ENCODE peak calls at places on chromosomes 3 and 15, in ten cellular contexts. Z is heart right ventricle; W is CD8-positive, alpha-beta T cell; M is AG10803; K is dorsolateral prefrontal cortex; Y is neural crest cell; F is endothelial cell of umbilical vein; O is AG09309; R is IMR-90; I is cardiac fibroblast. X is an unnamed sample.

GRCh38 chr3:24128195-24129005 is 183.3 kb downstream of the NR1D2 start:
- DNase-seq in Z (peak), W (no peak), M (peak), K (no peak), Y (no peak), F (no peak), O (peak), R (peak), I (peak), X (peak)

GRCh38 chr3:197336348-197336747 is 37.9 kb upstream of the DLG1 start:
- DNase-seq in Z (no peak), W (no peak), M (no peak), K (no peak), Y (no peak), F (no peak), O (no peak), R (no peak), I (no peak), X (no peak)

GRCh38 chr3:124778061-124778460 is 47.8 kb downstream of the UMPS start:
- DNase-seq in Z (no peak), W (no peak), M (no peak), K (no peak), Y (no peak), F (peak), O (no peak), R (no peak), I (no peak), X (no peak)

GRCh38 chr15:31471731-31472430 is 145.2 kb downstream of the KLF13 start:
- DNase-seq in Z (no peak), W (no peak), M (peak), K (no peak), Y (no peak), F (no peak), O (peak), R (peak), I (peak), X (peak)

GRCh38 chr3:89216021-89216739 is 108.8 kb downstream of the EPHA3 start:
- DNase-seq in Z (no peak), W (no peak), M (peak), K (no peak), Y (no peak), F (no peak), O (no peak), R (peak), I (no peak), X (no peak)

GRCh38 chr15:42576776-42577175 is 1.4 kb downstream of the STARD9 start:
- DNase-seq in Z (no peak), W (no peak), M (no peak), K (no peak), Y (no peak), F (no peak), O (no peak), R (no peak), I (no peak), X (no peak)

GRCh38 chr3:97306226-97306625 is 458.3 kb upstream of the ARL6 start:
- DNase-seq in Z (no peak), W (no peak), M (no peak), K (no peak), Y (no peak), F (no peak), O (no peak), R (no peak), I (no peak), X (no peak)

GRCh38 chr3:115397433-115397832 is 225.9 kb upstream of the GAP43 start:
- DNase-seq in Z (no peak), W (no peak), M (no peak), K (no peak), Y (no peak), F (peak), O (no peak), R (peak), I (peak), X (no peak)

GRCh38 chr15:93182806-93183205 is 93.8 kb upstream of the RGMA start:
- DNase-seq in Z (no peak), W (no peak), M (no peak), K (no peak), Y (no peak), F (no peak), O (no peak), R (no peak), I (no peak), X (no peak)

GRCh38 chr15:50355980-50356379 is 982 bp upstream of the GABPB1 start:
- DNase-seq in Z (no peak), W (no peak), M (peak), K (no peak), Y (no peak), F (no peak), O (no peak), R (no peak), I (peak), X (no peak)

GRCh38 chr3:49771340-49771938 is 14.9 kb downstream of the IP6K1 start:
- DNase-seq in Z (no peak), W (no peak), M (no peak), K (no peak), Y (no peak), F (no peak), O (no peak), R (peak), I (no peak), X (no peak)

GRCh38 chr15:42253300-42253699 is 19.7 kb upstream of the GANC start:
- DNase-seq in Z (no peak), W (no peak), M (no peak), K (no peak), Y (no peak), F (no peak), O (no peak), R (no peak), I (no peak), X (no peak)

GRCh38 chr3:189712906-189713483 is 81.8 kb downstream of the TP63 start:
- DNase-seq in Z (no peak), W (no peak), M (peak), K (no peak), Y (no peak), F (no peak), O (no peak), R (peak), I (peak), X (no peak)

GRCh38 chr15:69508659-69509058 is 56.0 kb downstream of the RPLP1 start:
- DNase-seq in Z (no peak), W (no peak), M (no peak), K (no peak), Y (no peak), F (no peak), O (no peak), R (no peak), I (no peak), X (no peak)

GRCh38 chr3:146345900-146346299 is 95.0 kb upstream of the PLSCR4 start:
- DNase-seq in Z (no peak), W (no peak), M (no peak), K (no peak), Y (no peak), F (no peak), O (no peak), R (no peak), I (no peak), X (no peak)

GRCh38 chr3:107271787-107272387 is 105.4 kb upstream of the CCDC54 start:
- DNase-seq in Z (no peak), W (no peak), M (peak), K (no peak), Y (no peak), F (peak), O (peak), R (peak), I (peak), X (peak)

GRCh38 chr3:131868203-131868602 is 166.6 kb downstream of the CPNE4 start:
- DNase-seq in Z (no peak), W (no peak), M (no peak), K (no peak), Y (no peak), F (no peak), O (no peak), R (no peak), I (no peak), X (no peak)

GRCh38 chr3:141243295-141243707 is 11.7 kb downstream of the PXYLP1 start:
- DNase-seq in Z (no peak), W (peak), M (no peak), K (no peak), Y (no peak), F (no peak), O (no peak), R (peak), I (peak), X (no peak)

GRCh38 chr3:147409143-147410121 is at the start of gene ZIC1:
- DNase-seq in Z (no peak), W (no peak), M (peak), K (peak), Y (no peak), F (no peak), O (no peak), R (no peak), I (no peak), X (no peak)

GRCh38 chr3:125351814-125352456 is 23.2 kb downstream of the ZNF148 start:
- DNase-seq in Z (no peak), W (no peak), M (peak), K (no peak), Y (no peak), F (peak), O (no peak), R (peak), I (peak), X (peak)

GRCh38 chr3:86147119-86147518 is 843.8 kb downstream of the VGLL3 start:
- DNase-seq in Z (no peak), W (no peak), M (no peak), K (no peak), Y (no peak), F (no peak), O (no peak), R (no peak), I (no peak), X (no peak)

GRCh38 chr15:35393403-35393802 is 152.6 kb downstream of the DPH6 start:
- DNase-seq in Z (no peak), W (no peak), M (peak), K (no peak), Y (no peak), F (no peak), O (no peak), R (no peak), I (no peak), X (peak)

GRCh38 chr3:128950223-128950938 is 43.5 kb downstream of the CFAP92 start:
- DNase-seq in Z (no peak), W (no peak), M (peak), K (no peak), Y (no peak), F (peak), O (peak), R (peak), I (peak), X (peak)

GRCh38 chr3:57436195-57436761 is 107.9 kb downstream of the DNAH12 start:
- DNase-seq in Z (no peak), W (no peak), M (no peak), K (no peak), Y (no peak), F (no peak), O (no peak), R (no peak), I (no peak), X (no peak)

GRCh38 chr3:57434041-57434440 is 110.1 kb downstream of the DNAH12 start:
- DNase-seq in Z (no peak), W (no peak), M (peak), K (no peak), Y (no peak), F (peak), O (peak), R (peak), I (peak), X (peak)
- TF ChIP-seq CTCF in Z (peak), W (no peak), M (peak), K (no peak), Y (peak), F (peak), O (peak), R (peak), I (peak), X (peak)

DNA sequence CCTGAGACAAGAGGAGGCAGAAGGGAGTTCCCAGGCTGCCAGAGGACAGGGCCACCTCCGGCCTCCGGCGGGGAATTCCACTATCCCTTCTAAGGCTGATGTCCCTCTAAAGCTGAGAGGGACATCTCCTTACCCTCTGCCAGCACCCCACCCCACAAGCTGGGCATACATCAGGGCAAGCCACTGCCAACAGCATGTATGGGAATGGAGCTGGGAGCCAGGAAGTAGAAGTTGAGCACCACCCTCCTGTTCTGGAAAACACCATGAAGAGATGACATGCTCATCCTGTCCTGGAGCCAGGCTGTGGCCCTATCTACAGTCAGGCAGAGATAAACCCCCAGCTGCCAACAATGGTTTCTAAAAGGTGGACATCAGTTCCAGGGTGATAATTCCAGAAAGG is 7.1 kb downstream of the PLCD1 start:
- DNase-seq in Z (peak), W (no peak), M (no peak), K (no peak), Y (no peak), F (no peak), O (no peak), R (no peak), I (no peak), X (no peak)
- TF ChIP-seq CTCF in Z (no peak), W (no peak), M (no peak), K (no peak), Y (no peak), F (no peak), O (no peak), R (no peak), I (no peak), X (no peak)

DNA sequence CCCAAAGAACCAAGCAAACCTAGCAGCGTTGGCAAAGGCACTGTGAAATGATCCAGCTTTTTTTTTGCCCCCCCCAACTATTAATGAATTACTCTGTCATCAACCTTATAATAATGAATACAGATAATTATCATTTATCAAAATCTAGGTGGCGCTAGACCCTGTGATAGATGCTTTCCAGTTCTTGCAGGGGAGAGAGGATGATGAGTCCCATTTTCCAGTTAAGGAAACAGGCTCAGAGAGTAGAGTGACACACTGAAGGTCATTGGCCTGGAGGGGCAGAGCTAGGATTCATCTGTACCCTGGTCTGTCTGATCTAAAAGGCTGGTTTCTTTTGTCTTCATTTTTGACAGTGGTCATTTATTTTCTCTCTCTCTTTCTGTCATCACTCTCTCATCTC is 5.0 kb downstream of the ACOX2 start:
- DNase-seq in Z (no peak), W (no peak), M (no peak), K (no peak), Y (no peak), F (no peak), O (no peak), R (no peak), I (peak), X (peak)
- TF ChIP-seq CTCF in Z (no peak), W (no peak), M (peak), K (no peak), Y (no peak), F (no peak), O (peak), R (no peak), I (peak), X (peak)

DNA sequence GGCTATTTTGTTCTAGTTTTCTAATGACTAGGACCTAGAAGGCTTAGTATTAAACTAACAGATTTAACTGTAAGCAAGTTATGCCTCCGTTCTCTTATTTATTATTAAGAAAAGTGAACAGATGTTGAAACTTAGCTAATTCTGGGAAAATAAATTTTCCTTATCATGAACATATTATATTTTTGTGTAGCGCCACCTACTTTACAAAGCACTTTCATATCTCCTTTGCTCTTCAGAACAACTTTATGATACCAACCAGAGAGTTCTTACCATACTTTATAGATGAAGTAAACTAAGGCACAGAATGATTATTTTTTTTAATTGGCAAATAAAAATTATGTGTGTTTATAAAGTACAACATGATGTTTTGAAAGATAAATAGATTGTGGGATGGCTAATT is 59.4 kb downstream of the NME9 start:
- DNase-seq in Z (no peak), W (no peak), M (no peak), K (no peak), Y (no peak), F (no peak), O (no peak), R (no peak), I (no peak), X (no peak)
- TF ChIP-seq CTCF in Z (no peak), W (no peak), M (no peak), K (no peak), Y (no peak), F (no peak), O (no peak), R (peak), I (no peak), X (peak)

DNA sequence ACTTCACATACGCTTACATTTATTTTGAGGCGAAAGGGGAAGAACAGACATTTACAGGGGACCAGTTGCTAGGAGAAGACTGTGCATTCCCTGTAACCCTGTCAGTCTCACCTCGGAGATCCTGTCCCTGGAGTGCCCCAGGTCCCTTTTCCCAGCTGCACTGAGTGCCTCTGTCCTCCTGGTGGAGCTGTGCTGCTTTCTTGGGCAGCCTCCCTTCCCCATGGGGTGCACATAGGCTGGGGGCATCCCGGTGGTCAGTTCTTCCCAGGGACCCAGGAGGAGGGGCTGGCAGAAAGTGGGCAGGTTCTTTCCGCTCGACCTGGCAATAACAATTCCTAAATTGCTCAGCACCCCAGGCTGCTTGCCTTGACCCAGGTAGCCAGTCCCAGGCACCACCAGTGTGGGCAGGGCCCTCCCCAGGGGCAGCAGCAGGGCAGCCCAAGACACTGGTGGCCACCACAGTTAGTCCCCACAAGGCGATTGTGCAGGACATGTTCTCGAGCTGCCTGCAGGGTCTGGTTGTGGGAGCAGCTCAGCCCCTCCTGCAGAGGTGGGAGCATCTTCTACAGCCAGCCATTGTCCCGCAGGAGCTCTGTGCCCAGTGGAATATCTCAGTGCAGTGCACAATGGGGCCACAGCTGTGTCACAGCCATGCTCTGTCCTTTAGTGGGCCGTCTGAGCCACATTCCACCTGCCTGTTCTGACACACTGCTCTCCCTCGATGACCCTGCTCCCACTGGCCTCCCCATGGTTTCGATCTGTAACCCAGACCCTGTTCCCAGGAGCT is 36.3 kb downstream of the APBA2 start:
- DNase-seq in Z (no peak), W (no peak), M (no peak), K (peak), Y (no peak), F (no peak), O (no peak), R (no peak), I (no peak), X (no peak)
- TF ChIP-seq CTCF in Z (no peak), W (no peak), M (no peak), K (peak), Y (no peak), F (peak), O (no peak), R (peak), I (no peak), X (peak)

DNA sequence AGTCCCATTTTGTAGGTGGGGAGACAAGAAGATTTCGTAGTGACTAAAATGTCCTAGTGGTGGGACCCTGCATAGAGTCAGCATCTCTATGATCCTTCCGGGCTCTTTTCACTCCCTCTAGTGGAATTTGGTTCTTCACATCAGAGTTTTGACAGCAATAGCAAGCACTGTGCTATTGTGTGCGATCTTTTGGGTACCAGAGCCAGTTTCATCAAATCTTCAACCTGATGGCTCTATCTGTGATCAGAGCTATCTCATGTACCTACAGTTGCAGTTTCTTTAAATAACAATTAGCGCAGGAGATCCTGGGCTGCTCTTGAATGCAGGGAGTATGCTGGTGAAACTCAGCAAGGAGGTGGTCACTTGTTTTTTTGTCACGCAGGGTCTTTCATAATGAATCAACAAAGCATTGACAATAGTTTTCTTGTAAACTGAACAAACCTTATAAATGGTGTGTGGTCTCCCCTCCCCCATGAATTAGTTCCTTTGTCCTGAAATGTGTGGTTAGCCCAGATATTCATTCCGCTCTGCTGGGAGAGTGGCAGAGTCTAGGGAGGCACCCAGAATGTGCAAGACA is 257.2 kb upstream of the SOX2 start:
- DNase-seq in Z (no peak), W (no peak), M (no peak), K (no peak), Y (peak), F (no peak), O (no peak), R (no peak), I (no peak), X (no peak)
- TF ChIP-seq CTCF in Z (no peak), W (no peak), M (no peak), K (peak), Y (no peak), F (no peak), O (no peak), R (no peak), I (no peak), X (no peak)

GRCh38 chr3:17983106-17983505 is 240.7 kb upstream of the TBC1D5 start:
- DNase-seq in Z (no peak), W (no peak), M (no peak), K (no peak), Y (no peak), F (no peak), O (no peak), R (no peak), I (no peak), X (no peak)

GRCh38 chr3:17982211-17982880 is 239.9 kb upstream of the TBC1D5 start:
- DNase-seq in Z (no peak), W (no peak), M (no peak), K (no peak), Y (no peak), F (no peak), O (no peak), R (no peak), I (no peak), X (no peak)

GRCh38 chr3:17979911-17980310 is 237.5 kb upstream of the TBC1D5 start:
- DNase-seq in Z (no peak), W (no peak), M (no peak), K (no peak), Y (no peak), F (no peak), O (no peak), R (no peak), I (no peak), X (no peak)

GRCh38 chr3:17974206-17974841 is 231.9 kb upstream of the TBC1D5 start:
- DNase-seq in Z (no peak), W (no peak), M (no peak), K (no peak), Y (no peak), F (no peak), O (no peak), R (peak), I (peak), X (no peak)

DNA sequence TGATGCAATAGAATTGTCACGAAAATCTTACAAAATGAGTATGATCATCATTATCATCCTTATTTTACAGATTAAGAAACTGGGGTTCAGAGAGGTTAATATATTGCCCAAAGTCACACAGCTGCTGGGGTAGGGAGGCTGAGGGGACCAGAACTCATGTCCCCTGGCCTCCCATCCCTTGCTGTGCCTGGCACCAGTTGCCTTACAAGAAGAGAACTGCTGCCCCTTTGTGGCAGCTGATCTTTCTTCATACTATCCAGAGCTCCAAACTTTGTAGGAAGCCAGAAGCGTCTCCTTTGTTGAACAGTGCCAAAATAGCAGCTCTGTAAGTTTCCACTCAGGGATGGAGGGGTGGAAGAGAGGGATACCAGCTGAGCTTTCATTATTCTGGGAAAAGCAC is 236.8 kb upstream of the TBC1D5 start:
- DNase-seq in Z (no peak), W (no peak), M (peak), K (no peak), Y (no peak), F (no peak), O (no peak), R (no peak), I (no peak), X (peak)
- TF ChIP-seq CTCF in Z (peak), W (no peak), M (no peak), K (peak), Y (no peak), F (no peak), O (peak), R (no peak), I (no peak), X (peak)

X was measured in HFFc6.